ENCODE peak calls at places on chromosomes 16 and 17, in eight cellular contexts. One of them, this sample, is unnamed.
A peak's percentile ranks its signal among the peaks of the same experiment; 100 is the strongest.

GRCh38 chr16:85003723-85004586 is 7.4 kb downstream of the ZDHHC7 start:
- DNase-seq in astrocyte of the spinal cord: no peak
- DNase-seq in GM13976: no peak
- DNase-seq in transverse colon: no peak
- DNase-seq in NB4: no peak
- DNase-seq in ascending aorta: no peak
- DNase-seq in body of pancreas: no peak
- DNase-seq in fibroblast of lung: no peak
- DNase-seq in this sample: no peak

GRCh38 chr17:565506-565905 is 149.1 kb downstream of the VPS53 start:
- DNase-seq in fibroblast of lung: no peak
- DNase-seq in GM13976: no peak
- DNase-seq in transverse colon: no peak
- DNase-seq in ascending aorta: no peak
- DNase-seq in body of pancreas: no peak
- DNase-seq in astrocyte of the spinal cord: no peak
- DNase-seq in NB4: no peak
- DNase-seq in this sample: no peak

GRCh38 chr17:41919165-41919817 is 540 bp upstream of the ACLY start:
- DNase-seq in GM13976: no peak
- DNase-seq in body of pancreas: no peak
- DNase-seq in fibroblast of lung: no peak
- DNase-seq in transverse colon: no peak
- DNase-seq in NB4: no peak
- DNase-seq in astrocyte of the spinal cord: no peak
- DNase-seq in ascending aorta: peak; percentile 12
- DNase-seq in this sample: no peak

GRCh38 chr16:49734330-49734729 is 121.6 kb downstream of the ZNF423 start:
- DNase-seq in NB4: no peak
- DNase-seq in GM13976: no peak
- DNase-seq in body of pancreas: no peak
- DNase-seq in transverse colon: no peak
- DNase-seq in fibroblast of lung: no peak
- DNase-seq in ascending aorta: no peak
- DNase-seq in astrocyte of the spinal cord: no peak
- DNase-seq in this sample: peak; percentile 9

GRCh38 chr17:82354804-82355308 is 4.2 kb upstream of the TEX19 start:
- DNase-seq in ascending aorta: no peak
- DNase-seq in body of pancreas: no peak
- DNase-seq in fibroblast of lung: no peak
- DNase-seq in transverse colon: no peak
- DNase-seq in NB4: no peak
- DNase-seq in GM13976: no peak
- DNase-seq in astrocyte of the spinal cord: no peak
- DNase-seq in this sample: no peak

GRCh38 chr16:10971560-10971961 is 27.2 kb downstream of the CLEC16A start:
- DNase-seq in transverse colon: peak; percentile 31
- DNase-seq in GM13976: peak; percentile 61
- DNase-seq in NB4: peak; percentile 78
- DNase-seq in ascending aorta: no peak
- DNase-seq in astrocyte of the spinal cord: peak; percentile 89
- DNase-seq in fibroblast of lung: peak; percentile 78
- DNase-seq in body of pancreas: no peak
- DNase-seq in this sample: peak; percentile 38

GRCh38 chr16:80931985-80932720 is 74.5 kb downstream of the CMC2 start:
- DNase-seq in body of pancreas: peak; percentile 50
- DNase-seq in NB4: peak; percentile 53
- DNase-seq in fibroblast of lung: peak; percentile 71
- DNase-seq in astrocyte of the spinal cord: peak; percentile 64
- DNase-seq in ascending aorta: no peak
- DNase-seq in GM13976: peak; percentile 54
- DNase-seq in transverse colon: peak; percentile 41
- DNase-seq in this sample: peak; percentile 60

GRCh38 chr17:64259922-64260321 is 3.1 kb downstream of the TEX2 start:
- DNase-seq in astrocyte of the spinal cord: peak; percentile 23
- DNase-seq in transverse colon: no peak
- DNase-seq in body of pancreas: no peak
- DNase-seq in ascending aorta: no peak
- DNase-seq in NB4: peak; percentile 45
- DNase-seq in GM13976: no peak
- DNase-seq in fibroblast of lung: peak; percentile 74
- DNase-seq in this sample: peak; percentile 32

GRCh38 chr16:25298165-25298872 is 40.7 kb upstream of the ZKSCAN2 start:
- DNase-seq in GM13976: no peak
- DNase-seq in body of pancreas: no peak
- DNase-seq in astrocyte of the spinal cord: no peak
- DNase-seq in ascending aorta: no peak
- DNase-seq in transverse colon: no peak
- DNase-seq in fibroblast of lung: no peak
- DNase-seq in NB4: no peak
- DNase-seq in this sample: no peak

GRCh38 chr16:2082171-2082982 is 34.6 kb downstream of the TSC2 start:
- DNase-seq in transverse colon: peak; percentile 50
- DNase-seq in astrocyte of the spinal cord: no peak
- DNase-seq in NB4: no peak
- DNase-seq in fibroblast of lung: no peak
- DNase-seq in GM13976: no peak
- DNase-seq in body of pancreas: peak; percentile 73
- DNase-seq in ascending aorta: no peak
- DNase-seq in this sample: no peak

GRCh38 chr17:17295141-17295540 is 8.0 kb upstream of the NT5M start:
- DNase-seq in transverse colon: no peak
- DNase-seq in GM13976: no peak
- DNase-seq in ascending aorta: no peak
- DNase-seq in fibroblast of lung: no peak
- DNase-seq in astrocyte of the spinal cord: no peak
- DNase-seq in body of pancreas: no peak
- DNase-seq in NB4: no peak
- DNase-seq in this sample: no peak

GRCh38 chr17:17448076-17448475 is 28.7 kb upstream of the MED9 start:
- DNase-seq in GM13976: no peak
- DNase-seq in ascending aorta: no peak
- DNase-seq in fibroblast of lung: peak; percentile 18
- DNase-seq in transverse colon: no peak
- DNase-seq in astrocyte of the spinal cord: no peak
- DNase-seq in body of pancreas: no peak
- DNase-seq in NB4: no peak
- DNase-seq in this sample: peak; percentile 60

GRCh38 chr17:40952675-40953074 is 14.1 kb downstream of the KRT39 start:
- DNase-seq in ascending aorta: no peak
- DNase-seq in GM13976: no peak
- DNase-seq in astrocyte of the spinal cord: peak; percentile 68
- DNase-seq in fibroblast of lung: peak; percentile 97
- DNase-seq in NB4: no peak
- DNase-seq in body of pancreas: no peak
- DNase-seq in transverse colon: no peak
- DNase-seq in this sample: no peak

GRCh38 chr17:79632432-79632735 is 21.5 kb upstream of the RBFOX3 start:
- DNase-seq in fibroblast of lung: no peak
- DNase-seq in astrocyte of the spinal cord: no peak
- DNase-seq in ascending aorta: no peak
- DNase-seq in GM13976: no peak
- DNase-seq in transverse colon: peak; percentile 1
- DNase-seq in NB4: no peak
- DNase-seq in body of pancreas: no peak
- DNase-seq in this sample: no peak

GRCh38 chr16:23334421-23334853 is 32.3 kb downstream of the SCNN1B start:
- DNase-seq in GM13976: no peak
- DNase-seq in astrocyte of the spinal cord: no peak
- DNase-seq in ascending aorta: no peak
- DNase-seq in fibroblast of lung: no peak
- DNase-seq in body of pancreas: no peak
- DNase-seq in NB4: no peak
- DNase-seq in transverse colon: no peak
- DNase-seq in this sample: no peak

GRCh38 chr17:58079300-58080033 is 3.8 kb upstream of the DYNLL2 start:
- DNase-seq in transverse colon: no peak
- DNase-seq in body of pancreas: no peak
- DNase-seq in ascending aorta: no peak
- DNase-seq in GM13976: no peak
- DNase-seq in fibroblast of lung: no peak
- DNase-seq in astrocyte of the spinal cord: no peak
- DNase-seq in NB4: no peak
- DNase-seq in this sample: no peak
- TF ChIP-seq CTCF in transverse colon: no peak
- TF ChIP-seq CTCF in body of pancreas: no peak
- TF ChIP-seq CTCF in ascending aorta: no peak
- TF ChIP-seq CTCF in GM13976: no peak
- TF ChIP-seq CTCF in fibroblast of lung: no peak
- TF ChIP-seq CTCF in astrocyte of the spinal cord: no peak
- TF ChIP-seq CTCF in NB4: no peak
- TF ChIP-seq CTCF in this sample: no peak

GRCh38 chr16:878071-878784 is 77.7 kb upstream of the GNG13 start:
- DNase-seq in ascending aorta: no peak
- DNase-seq in astrocyte of the spinal cord: no peak
- DNase-seq in GM13976: no peak
- DNase-seq in body of pancreas: no peak
- DNase-seq in fibroblast of lung: peak; percentile 62
- DNase-seq in NB4: no peak
- DNase-seq in transverse colon: peak; percentile 18
- DNase-seq in this sample: no peak
- TF ChIP-seq CTCF in ascending aorta: no peak
- TF ChIP-seq CTCF in astrocyte of the spinal cord: no peak
- TF ChIP-seq CTCF in GM13976: no peak
- TF ChIP-seq CTCF in body of pancreas: no peak
- TF ChIP-seq CTCF in fibroblast of lung: no peak
- TF ChIP-seq CTCF in NB4: no peak
- TF ChIP-seq CTCF in transverse colon: no peak
- TF ChIP-seq CTCF in this sample: no peak

GRCh38 chr16:79672524-79672923 is 72.0 kb upstream of the MAF start:
- DNase-seq in NB4: no peak
- DNase-seq in fibroblast of lung: no peak
- DNase-seq in astrocyte of the spinal cord: no peak
- DNase-seq in body of pancreas: no peak
- DNase-seq in GM13976: no peak
- DNase-seq in transverse colon: no peak
- DNase-seq in ascending aorta: no peak
- DNase-seq in this sample: no peak
- TF ChIP-seq CTCF in NB4: no peak
- TF ChIP-seq CTCF in fibroblast of lung: no peak
- TF ChIP-seq CTCF in astrocyte of the spinal cord: no peak
- TF ChIP-seq CTCF in body of pancreas: no peak
- TF ChIP-seq CTCF in GM13976: no peak
- TF ChIP-seq CTCF in transverse colon: no peak
- TF ChIP-seq CTCF in ascending aorta: no peak
- TF ChIP-seq CTCF in this sample: no peak

DNA sequence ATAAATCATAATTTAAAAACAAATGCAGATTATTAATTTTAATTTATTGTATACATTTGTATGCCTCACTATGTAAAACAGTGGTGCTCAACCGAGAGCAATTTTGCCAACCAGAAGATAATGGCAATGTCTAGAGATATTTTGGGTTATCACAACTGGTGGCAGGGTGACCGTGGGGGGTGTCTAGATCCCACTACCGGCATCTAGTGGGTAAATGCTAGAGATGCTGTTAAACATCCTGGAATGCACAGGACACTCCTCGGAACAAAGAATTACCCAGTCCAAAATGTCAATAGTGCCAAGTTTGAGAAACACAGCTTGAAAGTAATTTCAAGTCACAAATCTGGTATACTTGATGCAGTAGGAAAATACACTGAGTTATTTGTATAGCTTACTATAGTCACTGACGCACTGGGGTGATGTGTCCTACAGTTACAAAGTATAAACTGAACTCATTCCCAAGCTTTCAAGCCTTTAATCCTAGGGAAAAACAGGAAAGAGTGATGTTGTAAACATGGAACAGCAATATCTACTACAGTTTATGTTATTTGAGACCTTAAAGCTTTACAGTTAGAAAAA is 133.5 kb downstream of the BRIP1 start:
- DNase-seq in astrocyte of the spinal cord: no peak
- DNase-seq in body of pancreas: no peak
- DNase-seq in GM13976: no peak
- DNase-seq in transverse colon: no peak
- DNase-seq in ascending aorta: no peak
- DNase-seq in NB4: no peak
- DNase-seq in fibroblast of lung: no peak
- DNase-seq in this sample: no peak
- TF ChIP-seq CTCF in astrocyte of the spinal cord: no peak
- TF ChIP-seq CTCF in body of pancreas: no peak
- TF ChIP-seq CTCF in GM13976: no peak
- TF ChIP-seq CTCF in transverse colon: no peak
- TF ChIP-seq CTCF in ascending aorta: no peak
- TF ChIP-seq CTCF in NB4: no peak
- TF ChIP-seq CTCF in fibroblast of lung: peak; percentile 38
- TF ChIP-seq CTCF in this sample: no peak

GRCh38 chr16:86007524-86007923 is 108.6 kb downstream of the IRF8 start:
- DNase-seq in fibroblast of lung: no peak
- DNase-seq in transverse colon: no peak
- DNase-seq in GM13976: no peak
- DNase-seq in NB4: no peak
- DNase-seq in body of pancreas: no peak
- DNase-seq in astrocyte of the spinal cord: no peak
- DNase-seq in ascending aorta: no peak
- DNase-seq in this sample: no peak

GRCh38 chr16:86013867-86014266 is 114.9 kb downstream of the IRF8 start:
- DNase-seq in ascending aorta: no peak
- DNase-seq in transverse colon: no peak
- DNase-seq in fibroblast of lung: no peak
- DNase-seq in NB4: no peak
- DNase-seq in astrocyte of the spinal cord: no peak
- DNase-seq in GM13976: no peak
- DNase-seq in body of pancreas: no peak
- DNase-seq in this sample: no peak

GRCh38 chr16:86012221-86012620 is 113.3 kb downstream of the IRF8 start:
- DNase-seq in body of pancreas: no peak
- DNase-seq in NB4: no peak
- DNase-seq in transverse colon: no peak
- DNase-seq in astrocyte of the spinal cord: no peak
- DNase-seq in ascending aorta: no peak
- DNase-seq in fibroblast of lung: no peak
- DNase-seq in GM13976: no peak
- DNase-seq in this sample: no peak

GRCh38 chr16:86010680-86011141 is 111.7 kb downstream of the IRF8 start:
- DNase-seq in NB4: peak; percentile 91
- DNase-seq in astrocyte of the spinal cord: no peak
- DNase-seq in transverse colon: no peak
- DNase-seq in ascending aorta: no peak
- DNase-seq in fibroblast of lung: no peak
- DNase-seq in body of pancreas: no peak
- DNase-seq in GM13976: no peak
- DNase-seq in this sample: no peak

DNA sequence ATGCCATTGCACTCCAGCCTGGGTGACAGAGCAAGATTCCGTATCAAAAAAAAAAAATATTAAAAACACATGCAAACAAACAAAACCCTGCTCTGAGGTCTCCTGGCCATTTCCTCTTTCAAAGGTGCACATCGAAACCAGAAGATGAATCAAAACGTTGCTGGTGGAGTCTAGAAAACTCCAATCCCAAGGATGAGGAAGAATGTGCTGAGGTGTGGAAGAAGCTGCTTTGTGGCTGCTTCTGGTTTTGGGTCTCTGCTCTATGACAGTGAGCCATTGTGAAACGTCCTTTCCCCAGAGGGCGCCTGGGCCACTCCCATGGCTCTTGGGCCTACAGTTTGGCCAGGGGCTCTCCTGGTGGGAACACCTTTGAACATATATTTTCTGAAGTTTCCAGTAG is 112.6 kb downstream of the IRF8 start:
- DNase-seq in transverse colon: no peak
- DNase-seq in body of pancreas: no peak
- DNase-seq in fibroblast of lung: no peak
- DNase-seq in astrocyte of the spinal cord: no peak
- DNase-seq in ascending aorta: no peak
- DNase-seq in NB4: peak; percentile 76
- DNase-seq in GM13976: no peak
- DNase-seq in this sample: no peak
- TF ChIP-seq CTCF in transverse colon: no peak
- TF ChIP-seq CTCF in body of pancreas: no peak
- TF ChIP-seq CTCF in fibroblast of lung: no peak
- TF ChIP-seq CTCF in astrocyte of the spinal cord: no peak
- TF ChIP-seq CTCF in ascending aorta: no peak
- TF ChIP-seq CTCF in NB4: no peak
- TF ChIP-seq CTCF in GM13976: no peak
- TF ChIP-seq CTCF in this sample: no peak

GRCh38 chr17:45815752-45816151 is 28.9 kb upstream of the SPPL2C start:
- DNase-seq in body of pancreas: no peak
- DNase-seq in transverse colon: no peak
- DNase-seq in NB4: no peak
- DNase-seq in GM13976: no peak
- DNase-seq in astrocyte of the spinal cord: no peak
- DNase-seq in fibroblast of lung: no peak
- DNase-seq in ascending aorta: no peak
- DNase-seq in this sample: no peak
- TF ChIP-seq CTCF in body of pancreas: no peak
- TF ChIP-seq CTCF in transverse colon: no peak
- TF ChIP-seq CTCF in NB4: no peak
- TF ChIP-seq CTCF in GM13976: no peak
- TF ChIP-seq CTCF in astrocyte of the spinal cord: no peak
- TF ChIP-seq CTCF in fibroblast of lung: no peak
- TF ChIP-seq CTCF in ascending aorta: no peak
- TF ChIP-seq CTCF in this sample: no peak

This sample was measured in thyroid gland.